ENCODE peak calls at places on chromosomes 7 and 10, in five cellular contexts. R is HepG2, O is K562, G is SK-N-SH, V is GM12878. D is an unnamed sample.

GRCh38 chr10:34723746-34724145 is 91.3 kb downstream of the PARD3 start:
- DNase-seq in G (peak), R (peak), O (no peak), V (no peak), D (peak)

GRCh38 chr7:14294637-14295036 is 305.2 kb upstream of the ETV1 start:
- DNase-seq in V (no peak), O (no peak), R (no peak), G (no peak), D (no peak)

GRCh38 chr10:128130051-128130450 is 3.8 kb upstream of the MKI67 start:
- DNase-seq in V (no peak), R (peak), G (no peak), O (no peak), D (no peak)

GRCh38 chr10:7593068-7593467 is 73.7 kb downstream of the ITIH5 start:
- DNase-seq in O (no peak), V (no peak), G (no peak), R (no peak), D (no peak)

GRCh38 chr7:133054167-133054840 is 27.6 kb downstream of the CHCHD3 start:
- DNase-seq in V (no peak), O (no peak), G (no peak), R (no peak), D (no peak)

GRCh38 chr7:56493704-56494450 is 377.7 kb upstream of the NUPR2 start:
- DNase-seq in O (no peak), G (no peak), R (no peak), V (no peak), D (no peak)

GRCh38 chr10:111934926-111935325 is 248.6 kb downstream of the GPAM start:
- DNase-seq in O (no peak), V (no peak), R (no peak), G (no peak), D (no peak)

GRCh38 chr7:77878500-77878899 is 79.9 kb downstream of the PHTF2 start:
- DNase-seq in G (no peak), R (no peak), V (no peak), O (no peak), D (no peak)

GRCh38 chr7:116401711-116402110 is 97.8 kb upstream of the CAV2 start:
- DNase-seq in G (no peak), V (no peak), O (no peak), R (no peak), D (no peak)

GRCh38 chr7:102400360-102400759 is 4.2 kb downstream of the PRKRIP1 start:
- DNase-seq in V (no peak), G (no peak), R (no peak), O (no peak), D (no peak)

GRCh38 chr7:34900891-34901493 is 136.3 kb downstream of the DPY19L1 start:
- DNase-seq in V (no peak), O (peak), R (peak), G (peak), D (peak)

GRCh38 chr10:101779544-101780186 is 3.6 kb downstream of the NPM3 start:
- DNase-seq in R (no peak), G (peak), O (no peak), V (peak), D (peak)

GRCh38 chr7:99733003-99733402 is 2.0 kb downstream of the CYP3A7 start:
- DNase-seq in V (no peak), R (peak), G (no peak), O (no peak), D (no peak)

GRCh38 chr7:136923111-136923510 is 54.7 kb downstream of the CHRM2 start:
- DNase-seq in R (no peak), G (no peak), O (no peak), V (no peak), D (no peak)

GRCh38 chr10:110413903-110414562 is 83.7 kb upstream of the DUSP5 start:
- DNase-seq in G (no peak), V (no peak), R (no peak), O (no peak), D (no peak)

GRCh38 chr10:122286872-122287271 is 15.8 kb downstream of the BTBD16 start:
- DNase-seq in G (no peak), V (no peak), R (no peak), O (no peak), D (peak)

GRCh38 chr7:81159402-81159801 is 240.6 kb upstream of the SEMA3C start:
- DNase-seq in V (no peak), R (peak), O (peak), G (peak), D (no peak)

GRCh38 chr10:55311823-55312431 is 510.9 kb upstream of the PCDH15 start:
- DNase-seq in V (no peak), G (peak), R (no peak), O (no peak), D (no peak)

GRCh38 chr7:158407581-158408331 is 179.9 kb downstream of the PTPRN2 start:
- DNase-seq in V (no peak), O (no peak), R (peak), G (peak), D (peak)

GRCh38 chr10:125761961-125762360 is 13.7 kb downstream of the MMP21 start:
- DNase-seq in R (no peak), G (no peak), V (no peak), O (no peak), D (no peak)

GRCh38 chr10:93030409-93030808 is 30.2 kb upstream of the CYP26C1 start:
- DNase-seq in R (peak), G (no peak), V (no peak), O (no peak), D (no peak)

GRCh38 chr10:100969175-100970075 is at the start of gene SEMA4G:
- DNase-seq in V (no peak), G (peak), R (peak), O (peak), D (peak)

GRCh38 chr7:4265056-4265455 is 417.0 kb upstream of the FOXK1 start:
- DNase-seq in G (no peak), V (no peak), R (no peak), O (no peak), D (no peak)

GRCh38 chr7:138001529-138002095 is at the start of gene CREB3L2:
- DNase-seq in R (peak), V (no peak), O (peak), G (peak), D (peak)

GRCh38 chr7:37815969-37816371 is 32.4 kb upstream of the NME8 start:
- DNase-seq in R (no peak), G (no peak), V (peak), O (no peak), D (no peak)

GRCh38 chr10:110568055-110568735 is 700 bp downstream of the SMC3 start:
- DNase-seq in O (peak), V (no peak), R (peak), G (no peak), D (peak)

GRCh38 chr10:71590786-71591350 is 128.7 kb downstream of the C10orf105 start:
- DNase-seq in V (no peak), O (no peak), R (no peak), G (no peak), D (no peak)

GRCh38 chr10:109845308-109845707 is 78.0 kb downstream of the XPNPEP1 start:
- DNase-seq in O (no peak), R (no peak), V (no peak), G (no peak), D (no peak)

GRCh38 chr7:140137078-140137477 is 39.7 kb downstream of the KDM7A start:
- DNase-seq in R (no peak), V (no peak), G (no peak), O (no peak), D (no peak)

GRCh38 chr7:144390481-144390880 is 13.0 kb downstream of the NOBOX start:
- DNase-seq in R (no peak), V (no peak), G (no peak), O (no peak), D (no peak)
- TF ChIP-seq FOXM1 in R (no peak), V (no peak), G (no peak), O (no peak), D (no peak)

DNA sequence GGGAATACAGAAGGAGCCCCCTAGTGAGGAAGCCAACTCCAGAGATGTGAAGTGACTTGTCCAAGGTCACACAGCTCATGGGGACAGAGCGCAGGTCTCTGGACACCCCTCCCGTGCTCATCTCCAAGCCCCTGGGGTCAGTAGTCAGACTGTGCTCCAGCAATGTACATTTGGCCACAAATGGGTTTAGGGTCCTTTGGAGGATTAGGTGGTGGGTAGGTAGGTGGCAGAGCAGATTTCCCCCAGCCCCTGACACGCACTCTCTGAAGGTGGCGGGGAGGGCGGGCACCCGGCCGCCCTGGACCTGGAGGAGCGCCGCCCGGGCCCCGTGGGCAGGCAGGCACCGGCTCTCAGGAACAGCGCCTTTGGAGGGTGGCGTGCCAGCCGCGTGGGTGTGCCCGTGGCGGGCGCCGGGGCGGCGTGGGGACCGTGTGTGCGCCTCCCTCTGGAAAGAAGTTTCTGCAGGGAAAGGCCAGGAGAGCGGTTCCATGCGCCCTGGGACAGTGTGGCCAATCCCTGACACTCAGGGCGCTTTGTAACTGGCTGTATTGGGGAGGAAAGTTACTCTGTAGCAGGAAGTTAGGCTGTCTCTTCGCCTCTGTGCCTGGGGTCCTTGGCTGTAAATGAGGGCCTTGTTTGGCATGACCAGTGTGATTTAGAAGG is 1.0 kb downstream of the WIPF3 start:
- DNase-seq in O (peak), G (peak), R (peak), V (no peak), D (no peak)
- TF ChIP-seq FOXM1 in O (no peak), G (no peak), R (no peak), V (no peak), D (no peak)

GRCh38 chr7:74483402-74484336 is 30.0 kb downstream of the GTF2IRD1 start:
- DNase-seq in O (no peak), V (no peak), R (no peak), G (no peak), D (no peak)
- TF ChIP-seq FOXM1 in O (no peak), V (no peak), R (no peak), G (no peak), D (no peak)

GRCh38 chr7:49855281-49855980 is 82.0 kb downstream of the VWC2 start:
- DNase-seq in R (no peak), V (no peak), G (no peak), O (no peak), D (no peak)
- TF ChIP-seq FOXM1 in R (no peak), V (no peak), G (no peak), O (no peak), D (no peak)

DNA sequence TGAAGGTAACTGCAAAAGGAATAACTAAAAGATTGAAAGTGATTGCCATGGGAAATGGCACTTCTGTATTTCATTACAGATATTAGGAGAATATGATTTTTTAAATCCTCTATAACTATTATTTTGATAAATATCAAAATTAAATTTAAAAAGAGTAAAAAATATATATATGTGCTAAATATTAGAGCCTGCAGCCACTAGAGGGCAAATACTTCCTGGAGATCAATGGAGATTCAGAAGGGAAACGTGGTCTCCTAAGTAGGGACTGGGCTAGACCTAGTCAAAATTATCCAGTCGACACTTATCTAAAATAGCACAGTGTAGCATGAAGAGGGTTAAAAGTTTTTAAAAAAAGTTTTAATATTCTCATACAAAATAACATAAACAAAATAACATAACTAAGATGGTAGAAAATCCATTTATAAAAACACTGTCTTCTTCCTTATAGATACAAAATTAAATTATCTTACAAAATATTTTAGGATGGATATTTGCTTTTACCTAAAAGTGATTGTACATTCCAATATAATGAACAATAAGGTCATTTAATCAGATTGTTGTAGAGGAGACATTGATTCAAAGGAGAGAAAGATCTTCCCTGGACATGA is 434.3 kb downstream of the MDFIC start:
- DNase-seq in G (no peak), V (no peak), R (peak), O (no peak), D (peak)
- TF ChIP-seq FOXM1 in G (no peak), V (no peak), R (no peak), O (no peak), D (no peak)

GRCh38 chr10:86547291-86547690 is 25.7 kb upstream of the WAPL start:
- DNase-seq in O (no peak), V (no peak), R (no peak), G (no peak), D (no peak)

DNA sequence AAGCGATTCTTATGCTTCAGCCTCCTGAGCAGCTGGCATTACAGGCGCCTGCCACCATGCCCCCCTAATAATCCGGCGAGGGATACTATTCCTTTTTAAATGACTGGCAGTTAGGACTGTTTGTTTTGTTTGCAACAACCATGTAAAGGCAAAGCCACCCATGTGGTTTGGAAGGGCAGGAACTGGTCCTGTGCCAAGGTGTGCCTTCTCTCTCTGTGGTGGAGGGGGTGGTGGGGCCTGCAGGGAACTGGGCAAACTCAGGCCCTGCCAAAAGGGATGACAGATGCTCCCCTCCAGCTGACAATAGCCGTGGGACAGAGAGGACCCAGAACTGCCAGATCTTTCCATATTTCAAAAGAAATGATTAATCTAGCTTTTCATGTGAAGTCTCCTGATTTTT is 23.5 kb upstream of the WAPL start:
- DNase-seq in V (no peak), O (no peak), G (peak), R (no peak), D (no peak)
- TF ChIP-seq FOXM1 in V (no peak), O (no peak), G (no peak), R (no peak), D (no peak)

DNA sequence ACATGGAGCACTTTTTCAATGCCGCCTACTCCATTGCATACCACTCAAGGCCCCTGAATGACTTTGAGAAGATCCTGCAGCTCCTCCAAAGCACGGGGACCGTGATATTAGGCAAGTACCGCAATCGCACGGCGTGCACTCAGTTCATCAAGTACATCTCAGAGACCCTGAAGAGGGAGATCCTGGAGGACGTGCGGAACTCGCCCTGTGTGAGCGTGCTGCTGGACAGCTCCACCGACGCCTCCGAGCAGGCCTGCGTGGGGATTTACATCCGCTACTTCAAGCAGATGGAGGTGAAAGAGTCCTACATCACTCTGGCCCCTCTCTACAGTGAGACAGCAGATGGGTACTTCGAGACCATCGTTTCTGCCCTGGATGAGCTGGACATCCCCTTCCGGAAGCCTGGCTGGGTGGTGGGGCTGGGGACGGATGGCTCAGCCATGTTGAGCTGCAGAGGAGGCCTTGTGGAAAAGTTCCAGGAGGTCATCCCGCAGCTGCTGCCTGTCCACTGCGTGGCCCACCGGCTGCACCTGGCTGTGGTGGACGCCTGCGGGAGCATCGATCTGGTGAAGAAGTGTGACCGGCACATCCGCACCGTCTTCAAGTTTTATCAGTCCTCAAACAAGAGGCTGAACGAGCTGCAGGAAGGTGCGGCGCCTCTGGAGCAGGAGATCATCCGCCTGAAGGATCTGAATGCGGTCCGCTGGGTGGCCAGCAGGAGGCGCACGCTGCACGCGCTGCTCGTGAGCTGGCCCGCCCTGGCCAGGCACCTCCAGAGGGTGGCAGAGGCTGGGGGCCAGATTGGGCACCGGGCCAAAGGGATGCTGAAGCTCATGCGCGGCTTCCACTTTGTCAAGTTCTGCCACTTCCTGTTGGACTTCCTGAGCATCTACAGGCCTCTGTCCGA is 12.7 kb upstream of the ATP6V0E2 start:
- DNase-seq in V (no peak), G (peak), O (peak), R (no peak), D (no peak)
- TF ChIP-seq FOXM1 in V (no peak), G (no peak), O (no peak), R (no peak), D (no peak)